ENCODE peak calls at places on chromosomes 6 and 20, in five cellular contexts. Z, R, C, W and J are unnamed samples.

GRCh38 chr6:144566868-144567615 is 281.9 kb downstream of the UTRN start:
- DNase-seq in W (no peak), C (no peak), Z (no peak), R (no peak), J (no peak)

GRCh38 chr6:87993331-87993730 is 54.3 kb upstream of the SPACA1 start:
- DNase-seq in R (no peak), W (no peak), Z (no peak), C (no peak), J (no peak)

GRCh38 chr6:27650620-27651370 is 177.9 kb upstream of the ZNF184 start:
- DNase-seq in Z (no peak), W (peak), R (no peak), C (no peak), J (no peak)

GRCh38 chr6:21947751-21948386 is 349.0 kb downstream of the PRL start:
- DNase-seq in W (no peak), C (no peak), R (no peak), Z (no peak), J (no peak)

GRCh38 chr6:2733324-2733723 is 17.4 kb downstream of the MYLK4 start:
- DNase-seq in W (no peak), C (peak), R (peak), Z (peak), J (peak)

GRCh38 chr6:143505537-143505936 is 6.0 kb downstream of the FUCA2 start:
- DNase-seq in Z (no peak), C (no peak), R (no peak), W (no peak), J (no peak)

GRCh38 chr6:166830185-166830890 is 126.0 kb downstream of the RNASET2 start:
- DNase-seq in C (no peak), R (no peak), W (no peak), Z (no peak), J (no peak)

GRCh38 chr6:18359237-18359885 is 27.8 kb upstream of the RNF144B start:
- DNase-seq in R (no peak), W (no peak), Z (peak), C (no peak), J (no peak)

GRCh38 chr6:107607109-107607508 is 117.2 kb downstream of the SOBP start:
- DNase-seq in W (no peak), Z (no peak), R (no peak), C (no peak), J (no peak)

GRCh38 chr6:81977488-81977887 is 225.0 kb upstream of the TENT5A start:
- DNase-seq in Z (no peak), W (no peak), R (no peak), C (no peak), J (no peak)

GRCh38 chr6:81373414-81373813 is 379.1 kb downstream of the TENT5A start:
- DNase-seq in C (no peak), R (no peak), Z (no peak), W (no peak), J (no peak)

GRCh38 chr20:51446656-51447055 is 95.9 kb downstream of the NFATC2 start:
- DNase-seq in C (peak), W (no peak), R (no peak), Z (no peak), J (peak)

GRCh38 chr6:4616311-4616710 is 159.9 kb upstream of the CDYL start:
- DNase-seq in C (no peak), R (no peak), Z (no peak), W (no peak), J (no peak)

DNA sequence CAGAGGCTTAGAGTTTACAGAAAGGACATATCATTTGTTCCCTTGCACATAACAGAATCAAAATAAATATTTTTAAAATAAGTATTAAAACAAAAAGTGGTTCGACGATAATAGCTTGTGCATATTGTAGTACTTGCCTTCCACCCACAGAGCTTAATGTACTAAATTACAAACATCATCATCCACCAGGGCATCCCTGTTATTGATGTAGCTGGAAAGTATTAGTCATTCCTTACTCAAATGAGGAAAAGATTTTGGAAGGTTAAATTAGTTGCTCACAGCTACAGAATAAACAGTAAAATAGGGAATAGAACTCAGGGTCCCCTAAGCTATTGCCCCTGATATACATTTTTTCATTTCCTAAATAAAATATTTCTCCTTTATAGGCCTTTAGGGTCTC is 150.3 kb downstream of the PTPRK start:
- DNase-seq in C (no peak), R (no peak), Z (no peak), W (no peak), J (no peak)
- TF ChIP-seq CTCF in C (no peak), R (no peak), Z (no peak), W (no peak), J (no peak)

GRCh38 chr6:39844866-39845265 is 52.7 kb downstream of the DAAM2 start:
- DNase-seq in W (no peak), C (no peak), R (no peak), Z (no peak), J (no peak)
- H3K27ac ChIP-seq in W (no peak), C (no peak), R (no peak), Z (no peak), J (no peak)

DNA sequence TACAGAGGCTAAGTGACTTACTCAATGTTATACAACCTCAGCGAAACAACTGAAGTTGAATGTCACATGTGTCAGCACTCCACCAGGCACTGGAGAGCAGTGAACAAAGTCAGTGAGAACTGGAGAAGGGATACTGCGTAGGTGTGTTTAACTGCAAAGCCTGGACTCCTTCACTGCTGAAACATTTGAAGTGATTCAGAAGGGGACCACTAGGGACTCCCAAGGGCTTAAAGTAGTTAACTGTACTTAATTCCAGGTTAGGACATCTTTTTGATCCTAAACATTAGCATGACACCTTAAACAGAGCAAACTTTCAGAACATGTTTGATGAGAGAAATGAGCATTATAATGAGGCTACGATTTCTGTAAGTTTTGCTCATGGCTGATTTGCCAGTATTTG is 45.0 kb upstream of the ZBTB24 start:
- DNase-seq in R (no peak), W (no peak), C (no peak), Z (peak), J (no peak)
- TF ChIP-seq CTCF in R (no peak), W (peak), C (no peak), Z (peak), J (no peak)

GRCh38 chr6:157814883-157815282 is 8.2 kb upstream of the SNX9 start:
- DNase-seq in R (no peak), W (no peak), Z (peak), C (no peak), J (no peak)
- H3K27ac ChIP-seq in R (no peak), W (no peak), Z (peak), C (no peak), J (no peak)

GRCh38 chr6:139028658-139029469 is at the start of gene ABRACL:
- DNase-seq in C (peak), R (peak), Z (peak), W (no peak), J (peak)
- TF ChIP-seq CTCF in C (no peak), R (no peak), Z (no peak), W (no peak), J (no peak)

DNA sequence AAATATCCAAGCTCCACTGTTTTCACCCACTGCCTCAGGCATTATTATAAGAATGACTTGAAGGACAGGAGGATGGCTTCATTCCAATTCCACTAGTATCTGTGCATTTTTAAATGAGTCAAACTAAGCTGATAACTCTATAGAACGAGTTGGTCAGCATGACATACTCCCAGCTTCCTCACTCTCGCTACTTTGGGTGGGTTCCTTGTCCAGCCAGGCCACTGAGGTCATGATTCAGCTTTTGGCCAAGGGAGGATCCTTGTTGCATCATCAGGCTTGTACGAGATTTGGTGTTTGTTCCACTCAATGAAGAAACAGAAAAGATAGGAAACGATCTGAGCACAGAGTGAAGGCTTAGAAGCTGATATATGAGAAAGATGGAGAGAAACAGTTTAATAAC is 19.8 kb downstream of the NEDD9 start:
- DNase-seq in W (no peak), C (peak), R (no peak), Z (no peak), J (peak)
- H3K27ac ChIP-seq in W (no peak), C (no peak), R (no peak), Z (no peak), J (no peak)

GRCh38 chr6:29976588-29977424 is 34.5 kb downstream of the HLA-A start:
- DNase-seq in Z (peak), W (peak), R (peak), C (peak), J (peak)
- TF ChIP-seq CTCF in Z (peak), W (no peak), R (no peak), C (peak), J (no peak)

GRCh38 chr6:108677357-108677756 is 116.6 kb downstream of the FOXO3 start:
- DNase-seq in R (no peak), W (no peak), Z (no peak), C (no peak), J (no peak)
- H3K27ac ChIP-seq in R (peak), W (no peak), Z (no peak), C (no peak), J (peak)

GRCh38 chr20:53597085-53597482 is 3.4 kb upstream of the ZNF217 start:
- DNase-seq in W (no peak), R (peak), C (no peak), Z (no peak), J (no peak)

GRCh38 chr20:53597521-53598120 is 4.0 kb upstream of the ZNF217 start:
- DNase-seq in W (no peak), R (peak), C (no peak), Z (no peak), J (no peak)

GRCh38 chr20:53598140-53599038 is 4.8 kb upstream of the ZNF217 start:
- DNase-seq in C (no peak), Z (no peak), W (no peak), R (peak), J (no peak)

GRCh38 chr20:53595018-53595378 is 1.4 kb upstream of the ZNF217 start:
- DNase-seq in W (no peak), Z (no peak), R (peak), C (no peak), J (no peak)

DNA sequence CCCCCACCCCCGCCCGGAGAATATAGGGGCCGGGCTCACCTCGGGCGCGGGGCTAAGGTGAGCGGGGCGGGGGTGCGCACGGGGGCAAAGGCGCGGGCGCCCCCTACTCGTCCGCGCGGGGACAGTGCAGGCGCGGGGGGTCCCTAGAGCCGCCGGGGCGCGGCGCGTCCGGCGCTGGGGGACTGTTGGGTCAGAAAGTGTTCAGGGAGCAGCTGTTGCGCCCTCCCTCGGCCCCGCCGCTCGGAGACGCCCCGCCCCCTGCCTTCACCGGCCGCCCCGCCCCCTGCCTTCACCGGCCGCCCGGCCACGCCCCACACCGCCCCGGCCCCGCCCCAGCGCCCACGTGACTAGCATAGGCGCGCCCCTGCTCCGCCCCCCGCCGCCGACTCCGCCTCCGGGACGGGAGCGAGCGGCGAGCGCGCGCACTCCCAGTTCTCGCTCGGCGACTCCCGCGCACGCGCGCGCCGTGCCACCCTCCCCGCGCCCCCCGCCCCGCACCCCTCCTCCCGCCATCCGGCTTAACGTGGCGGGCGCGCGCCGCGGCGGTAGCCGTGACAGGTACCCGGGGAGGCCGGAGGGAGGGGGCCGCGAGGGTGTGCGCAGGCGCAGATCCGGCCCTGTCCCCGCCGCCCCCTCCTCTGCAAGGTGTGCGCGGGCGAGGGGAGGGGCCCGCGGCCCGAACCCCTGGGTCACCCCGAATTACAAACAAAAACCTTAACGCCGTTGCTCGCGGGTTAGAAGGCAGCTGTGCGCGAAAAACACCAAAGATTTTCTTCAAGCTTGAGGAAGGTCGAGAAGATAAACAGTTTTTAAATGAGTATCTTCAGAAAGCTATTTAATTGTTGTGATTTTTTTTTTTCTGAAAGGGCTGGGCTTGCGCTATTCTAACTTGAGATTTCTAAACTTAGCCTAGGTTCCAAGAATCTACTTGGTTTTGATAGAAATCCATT is 704 bp upstream of the ZNF217 start:
- DNase-seq in C (peak), Z (peak), R (peak), W (peak), J (peak)
- TF ChIP-seq CTCF in C (no peak), Z (peak), R (no peak), W (peak), J (no peak)

DNA sequence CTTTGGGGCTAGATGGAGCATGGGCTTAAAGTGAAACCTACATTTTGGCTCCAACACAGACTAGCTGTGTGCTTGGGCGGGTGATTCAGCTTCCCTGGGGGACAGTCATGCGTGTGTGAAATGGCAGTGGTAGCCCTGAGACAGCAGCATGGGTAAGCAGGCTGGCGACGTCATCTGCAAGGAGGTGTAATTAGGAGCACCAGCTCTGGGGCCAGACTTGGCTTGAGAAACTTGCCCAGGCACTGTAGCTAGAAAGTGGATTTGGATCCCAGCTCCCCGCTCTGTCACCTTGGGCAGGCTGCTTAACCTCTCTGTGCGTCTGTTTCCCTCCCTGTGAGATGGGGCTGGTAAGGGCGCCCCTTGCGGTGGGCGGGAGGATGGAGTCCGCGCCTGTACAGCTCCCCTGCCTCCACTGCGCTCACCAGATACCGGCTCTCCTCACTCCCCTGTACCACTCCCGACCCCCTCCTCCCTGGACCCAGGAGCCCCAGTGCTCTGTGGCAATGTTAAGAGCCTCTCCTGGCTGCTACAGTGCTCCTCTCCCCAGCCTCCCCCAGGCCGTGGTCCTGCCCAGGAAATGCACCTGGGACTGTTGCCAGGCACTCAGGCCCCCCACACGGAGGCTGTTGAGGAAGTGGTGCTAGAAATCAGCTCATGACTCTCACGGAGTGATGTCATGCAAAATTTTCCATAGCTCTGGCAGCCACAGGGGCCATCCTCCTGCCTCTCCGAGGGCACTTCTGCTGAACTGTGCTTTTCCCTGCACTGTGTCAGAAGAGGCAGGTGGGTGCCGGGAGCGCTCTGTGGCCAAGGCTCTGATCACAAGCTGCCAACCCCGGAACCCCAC is 44.6 kb downstream of the SYNJ2 start:
- DNase-seq in Z (peak), C (peak), R (peak), W (peak), J (peak)
- H3K27ac ChIP-seq in Z (no peak), C (peak), R (peak), W (no peak), J (peak)